ENCODE peak calls at places on chromosomes 4 and X, in seven cellular contexts. One of them, this sample, is unnamed.

GRCh38 chrX:140393507-140393906 is 111.4 kb downstream of the SOX3 start:
- DNase-seq in effector memory CD8-positive, alpha-beta T cell: no peak
- DNase-seq in GM12865: no peak
- DNase-seq in mucosa of gallbladder: no peak
- DNase-seq in HT1080: no peak
- DNase-seq in AML-193: no peak
- DNase-seq in fibroblast of lung: no peak
- DNase-seq in this sample: no peak

GRCh38 chr4:88623097-88623496 is 30.8 kb downstream of the HERC3 start:
- DNase-seq in effector memory CD8-positive, alpha-beta T cell: no peak
- DNase-seq in GM12865: no peak
- DNase-seq in mucosa of gallbladder: no peak
- DNase-seq in HT1080: peak; percentile 92
- DNase-seq in AML-193: no peak
- DNase-seq in fibroblast of lung: peak; percentile 92
- DNase-seq in this sample: no peak

GRCh38 chr4:103365285-103365684 is 167.1 kb upstream of the CENPE start:
- DNase-seq in effector memory CD8-positive, alpha-beta T cell: no peak
- DNase-seq in GM12865: no peak
- DNase-seq in mucosa of gallbladder: no peak
- DNase-seq in HT1080: no peak
- DNase-seq in AML-193: no peak
- DNase-seq in fibroblast of lung: no peak
- DNase-seq in this sample: no peak

GRCh38 chr4:128517096-128517738 is 229.6 kb upstream of the PGRMC2 start:
- DNase-seq in effector memory CD8-positive, alpha-beta T cell: no peak
- DNase-seq in GM12865: no peak
- DNase-seq in mucosa of gallbladder: no peak
- DNase-seq in HT1080: peak; percentile 42
- DNase-seq in AML-193: no peak
- DNase-seq in fibroblast of lung: peak; percentile 49
- DNase-seq in this sample: no peak

GRCh38 chrX:5113128-5113527 is 1115.5 kb downstream of the NLGN4X start:
- DNase-seq in effector memory CD8-positive, alpha-beta T cell: no peak
- DNase-seq in GM12865: no peak
- DNase-seq in mucosa of gallbladder: no peak
- DNase-seq in HT1080: peak; percentile 8
- DNase-seq in AML-193: peak; percentile 4
- DNase-seq in fibroblast of lung: peak; percentile 8
- DNase-seq in this sample: peak; percentile 23

GRCh38 chr4:84804126-84804525 is 162.4 kb downstream of the WDFY3 start:
- DNase-seq in effector memory CD8-positive, alpha-beta T cell: no peak
- DNase-seq in GM12865: no peak
- DNase-seq in mucosa of gallbladder: no peak
- DNase-seq in HT1080: no peak
- DNase-seq in AML-193: no peak
- DNase-seq in fibroblast of lung: peak; percentile 59
- DNase-seq in this sample: no peak

GRCh38 chrX:10208953-10209352 is 52.2 kb downstream of the CLCN4 start:
- DNase-seq in effector memory CD8-positive, alpha-beta T cell: no peak
- DNase-seq in GM12865: no peak
- DNase-seq in mucosa of gallbladder: no peak
- DNase-seq in HT1080: no peak
- DNase-seq in AML-193: no peak
- DNase-seq in fibroblast of lung: no peak
- DNase-seq in this sample: no peak

GRCh38 chr4:95107635-95108034 is 349.9 kb downstream of the BMPR1B start:
- DNase-seq in effector memory CD8-positive, alpha-beta T cell: no peak
- DNase-seq in GM12865: no peak
- DNase-seq in mucosa of gallbladder: peak; percentile 84
- DNase-seq in HT1080: peak; percentile 70
- DNase-seq in AML-193: no peak
- DNase-seq in fibroblast of lung: peak; percentile 69
- DNase-seq in this sample: no peak

GRCh38 chrX:137654481-137654880 is 88.6 kb downstream of the ZIC3 start:
- DNase-seq in effector memory CD8-positive, alpha-beta T cell: no peak
- DNase-seq in GM12865: no peak
- DNase-seq in mucosa of gallbladder: no peak
- DNase-seq in HT1080: no peak
- DNase-seq in AML-193: no peak
- DNase-seq in fibroblast of lung: no peak
- DNase-seq in this sample: no peak

GRCh38 chr4:76250962-76251361 is 559 bp upstream of the FAM47E start:
- DNase-seq in effector memory CD8-positive, alpha-beta T cell: no peak
- DNase-seq in GM12865: no peak
- DNase-seq in mucosa of gallbladder: no peak
- DNase-seq in HT1080: no peak
- DNase-seq in AML-193: no peak
- DNase-seq in fibroblast of lung: peak; percentile 1
- DNase-seq in this sample: no peak

GRCh38 chr4:112515278-112516075 is 503 bp downstream of the NEUROG2 start:
- DNase-seq in effector memory CD8-positive, alpha-beta T cell: no peak
- DNase-seq in GM12865: peak; percentile 69
- DNase-seq in mucosa of gallbladder: no peak
- DNase-seq in HT1080: peak; percentile 50
- DNase-seq in AML-193: no peak
- DNase-seq in fibroblast of lung: peak; percentile 34
- DNase-seq in this sample: no peak

GRCh38 chrX:131288738-131289511 is at the start of gene IGSF1:
- DNase-seq in effector memory CD8-positive, alpha-beta T cell: no peak
- DNase-seq in GM12865: no peak
- DNase-seq in mucosa of gallbladder: peak; percentile 29
- DNase-seq in HT1080: peak; percentile 31
- DNase-seq in AML-193: no peak
- DNase-seq in fibroblast of lung: peak; percentile 41
- DNase-seq in this sample: no peak

GRCh38 chr4:37392540-37393255 is 148.2 kb downstream of the NWD2 start:
- DNase-seq in effector memory CD8-positive, alpha-beta T cell: no peak
- DNase-seq in GM12865: peak; percentile 20
- DNase-seq in mucosa of gallbladder: peak; percentile 50
- DNase-seq in HT1080: peak; percentile 69
- DNase-seq in AML-193: peak; percentile 26
- DNase-seq in fibroblast of lung: peak; percentile 1
- DNase-seq in this sample: no peak

GRCh38 chr4:73944061-73944875 is 37.6 kb downstream of the PF4 start:
- DNase-seq in effector memory CD8-positive, alpha-beta T cell: no peak
- DNase-seq in GM12865: no peak
- DNase-seq in mucosa of gallbladder: no peak
- DNase-seq in HT1080: no peak
- DNase-seq in AML-193: no peak
- DNase-seq in fibroblast of lung: peak; percentile 8
- DNase-seq in this sample: no peak

GRCh38 chrX:132968282-132968681 is 9.9 kb upstream of the HS6ST2 start:
- DNase-seq in effector memory CD8-positive, alpha-beta T cell: no peak
- DNase-seq in GM12865: no peak
- DNase-seq in mucosa of gallbladder: no peak
- DNase-seq in HT1080: no peak
- DNase-seq in AML-193: no peak
- DNase-seq in fibroblast of lung: no peak
- DNase-seq in this sample: no peak

GRCh38 chr4:185566425-185566824 is 31.1 kb upstream of the PDLIM3 start:
- DNase-seq in effector memory CD8-positive, alpha-beta T cell: no peak
- DNase-seq in GM12865: peak; percentile 45
- DNase-seq in mucosa of gallbladder: no peak
- DNase-seq in HT1080: no peak
- DNase-seq in AML-193: no peak
- DNase-seq in fibroblast of lung: no peak
- DNase-seq in this sample: no peak

GRCh38 chr4:38037627-38038026 is 77.4 kb downstream of the PTTG2 start:
- DNase-seq in effector memory CD8-positive, alpha-beta T cell: no peak
- DNase-seq in GM12865: no peak
- DNase-seq in mucosa of gallbladder: no peak
- DNase-seq in HT1080: no peak
- DNase-seq in AML-193: no peak
- DNase-seq in fibroblast of lung: no peak
- DNase-seq in this sample: no peak

GRCh38 chr4:70739496-70740337 is 18.0 kb downstream of the RUFY3 start:
- DNase-seq in effector memory CD8-positive, alpha-beta T cell: no peak
- DNase-seq in GM12865: no peak
- DNase-seq in mucosa of gallbladder: no peak
- DNase-seq in HT1080: no peak
- DNase-seq in AML-193: peak; percentile 79
- DNase-seq in fibroblast of lung: no peak
- DNase-seq in this sample: no peak

GRCh38 chrX:136259543-136259942 is 8.3 kb upstream of the MAP7D3 start:
- DNase-seq in effector memory CD8-positive, alpha-beta T cell: no peak
- DNase-seq in GM12865: no peak
- DNase-seq in mucosa of gallbladder: no peak
- DNase-seq in HT1080: peak; percentile 90
- DNase-seq in AML-193: no peak
- DNase-seq in fibroblast of lung: peak; percentile 77
- DNase-seq in this sample: no peak

GRCh38 chr4:109989618-109990017 is 76.9 kb downstream of the EGF start:
- DNase-seq in effector memory CD8-positive, alpha-beta T cell: no peak
- DNase-seq in GM12865: no peak
- DNase-seq in mucosa of gallbladder: no peak
- DNase-seq in HT1080: no peak
- DNase-seq in AML-193: no peak
- DNase-seq in fibroblast of lung: no peak
- DNase-seq in this sample: no peak

GRCh38 chrX:72268601-72269365 is 8.3 kb downstream of the RPS4X start:
- DNase-seq in effector memory CD8-positive, alpha-beta T cell: no peak
- DNase-seq in GM12865: no peak
- DNase-seq in mucosa of gallbladder: no peak
- DNase-seq in HT1080: peak; percentile 28
- DNase-seq in AML-193: no peak
- DNase-seq in fibroblast of lung: peak; percentile 69
- DNase-seq in this sample: no peak

GRCh38 chrX:44580466-44580865 is 37.8 kb upstream of the FUNDC1 start:
- DNase-seq in effector memory CD8-positive, alpha-beta T cell: no peak
- DNase-seq in GM12865: no peak
- DNase-seq in mucosa of gallbladder: no peak
- DNase-seq in HT1080: peak; percentile 28
- DNase-seq in AML-193: no peak
- DNase-seq in fibroblast of lung: peak; percentile 73
- DNase-seq in this sample: no peak

GRCh38 chr4:164056426-164057142 is 562.1 kb downstream of the TMA16 start:
- DNase-seq in effector memory CD8-positive, alpha-beta T cell: no peak
- DNase-seq in GM12865: no peak
- DNase-seq in mucosa of gallbladder: no peak
- DNase-seq in HT1080: peak; percentile 6
- DNase-seq in AML-193: no peak
- DNase-seq in fibroblast of lung: peak; percentile 67
- DNase-seq in this sample: no peak

GRCh38 chr4:87896020-87896621 is 63.4 kb downstream of the MEPE start:
- DNase-seq in effector memory CD8-positive, alpha-beta T cell: no peak
- DNase-seq in GM12865: no peak
- DNase-seq in mucosa of gallbladder: no peak
- DNase-seq in HT1080: peak; percentile 100
- DNase-seq in AML-193: peak; percentile 90
- DNase-seq in fibroblast of lung: peak; percentile 93
- DNase-seq in this sample: no peak

GRCh38 chr4:94063084-94063483 is 144.6 kb upstream of the SMARCAD1 start:
- DNase-seq in effector memory CD8-positive, alpha-beta T cell: no peak
- DNase-seq in GM12865: no peak
- DNase-seq in mucosa of gallbladder: no peak
- DNase-seq in HT1080: no peak
- DNase-seq in AML-193: no peak
- DNase-seq in fibroblast of lung: no peak
- DNase-seq in this sample: no peak

GRCh38 chr4:45099471-45099870 is 373.1 kb upstream of the GNPDA2 start:
- DNase-seq in effector memory CD8-positive, alpha-beta T cell: no peak
- DNase-seq in GM12865: no peak
- DNase-seq in mucosa of gallbladder: no peak
- DNase-seq in HT1080: no peak
- DNase-seq in AML-193: no peak
- DNase-seq in fibroblast of lung: no peak
- DNase-seq in this sample: no peak

GRCh38 chrX:39874202-39874816 is 223.4 kb downstream of the BCOR start:
- DNase-seq in effector memory CD8-positive, alpha-beta T cell: no peak
- DNase-seq in GM12865: peak; percentile 95
- DNase-seq in mucosa of gallbladder: no peak
- DNase-seq in HT1080: peak; percentile 27
- DNase-seq in AML-193: no peak
- DNase-seq in fibroblast of lung: no peak
- DNase-seq in this sample: no peak

GRCh38 chrX:8981742-8982141 is 52.2 kb downstream of the FAM9B start:
- DNase-seq in effector memory CD8-positive, alpha-beta T cell: peak; percentile 3
- DNase-seq in GM12865: peak; percentile 30
- DNase-seq in mucosa of gallbladder: no peak
- DNase-seq in HT1080: peak; percentile 5
- DNase-seq in AML-193: no peak
- DNase-seq in fibroblast of lung: peak; percentile 15
- DNase-seq in this sample: no peak

This sample was measured in NAMALWA.